ENCODE peak calls at places on chromosomes 1 and 21, in five cellular contexts. T, C, Z, J and A are unnamed samples.

GRCh38 chr1:227793948-227794812 is 21.3 kb upstream of the PRSS38 start:
- DNase-seq in T (peak; percentile 9), C (peak; percentile 47), Z (peak; percentile 75), J (peak; percentile 66), A (peak; percentile 86)

GRCh38 chr1:172821609-172822274 is 162.8 kb downstream of the FASLG start:
- DNase-seq in T (peak; percentile 38), C (peak; percentile 44), Z (peak; percentile 81), J (no peak), A (no peak)

GRCh38 chr1:150508982-150509381 is 1.1 kb downstream of the ECM1 start:
- DNase-seq in T (no peak), C (no peak), Z (no peak), J (no peak), A (no peak)

GRCh38 chr1:155193275-155193990 is 14.3 kb downstream of the THBS3 start:
- DNase-seq in T (peak; percentile 90), C (peak; percentile 78), Z (peak; percentile 93), J (peak; percentile 93), A (peak; percentile 74)

GRCh38 chr1:179077396-179077795 is 4.5 kb upstream of the TOR3A start:
- DNase-seq in T (no peak), C (peak; percentile 68), Z (peak; percentile 65), J (no peak), A (no peak)

GRCh38 chr1:24702511-24703293 is 42.5 kb upstream of the CLIC4 start:
- DNase-seq in T (no peak), C (no peak), Z (peak; percentile 18), J (no peak), A (peak; percentile 77)

GRCh38 chr1:151993084-151993733 is 450 bp downstream of the S100A10 start:
- DNase-seq in T (no peak), C (no peak), Z (no peak), J (no peak), A (no peak)

GRCh38 chr1:28663871-28664470 is 4.6 kb upstream of the GMEB1 start:
- DNase-seq in T (no peak), C (no peak), Z (no peak), J (no peak), A (no peak)

GRCh38 chr21:38768385-38769071 is 37.2 kb upstream of the ETS2 start:
- DNase-seq in T (no peak), C (peak; percentile 92), Z (peak; percentile 99), J (no peak), A (peak; percentile 66)

GRCh38 chr1:107964397-107965111 is 426 bp downstream of the VAV3 start:
- DNase-seq in T (no peak), C (no peak), Z (peak; percentile 24), J (no peak), A (no peak)

GRCh38 chr1:54069792-54070548 is 16.6 kb downstream of the TCEANC2 start:
- DNase-seq in T (peak; percentile 70), C (peak; percentile 49), Z (peak; percentile 56), J (no peak), A (peak; percentile 13)

GRCh38 chr1:92211166-92211565 is 6.5 kb upstream of the C1orf146 start:
- DNase-seq in T (no peak), C (peak; percentile 82), Z (no peak), J (no peak), A (peak; percentile 19)

GRCh38 chr21:33854604-33855003 is 61.0 kb downstream of the ATP5PO start:
- DNase-seq in T (no peak), C (no peak), Z (no peak), J (no peak), A (no peak)

GRCh38 chr1:159867322-159868064 is 5.0 kb upstream of the VSIG8 start:
- DNase-seq in T (no peak), C (no peak), Z (peak; percentile 51), J (no peak), A (no peak)

GRCh38 chr1:86156571-86157455 is at the start of gene COL24A1:
- DNase-seq in T (peak; percentile 14), C (peak; percentile 54), Z (peak; percentile 40), J (peak; percentile 75), A (no peak)

GRCh38 chr1:63630238-63630637 is 37.0 kb downstream of the PGM1 start:
- DNase-seq in T (no peak), C (no peak), Z (no peak), J (no peak), A (no peak)

GRCh38 chr1:228982637-228983036 is 247.4 kb downstream of the RHOU start:
- DNase-seq in T (no peak), C (no peak), Z (peak; percentile 38), J (no peak), A (no peak)

GRCh38 chr1:38088366-38088765 is 41.8 kb upstream of the POU3F1 start:
- DNase-seq in T (no peak), C (no peak), Z (no peak), J (no peak), A (no peak)

GRCh38 chr1:180920702-180921101 is 8.0 kb downstream of the KIAA1614 start:
- DNase-seq in T (peak; percentile 50), C (no peak), Z (no peak), J (no peak), A (no peak)

GRCh38 chr1:198890531-198890930 is 251.7 kb downstream of the PTPRC start:
- DNase-seq in T (no peak), C (peak; percentile 48), Z (peak; percentile 83), J (no peak), A (no peak)

GRCh38 chr1:67367370-67368345 is 60.0 kb downstream of the IL12RB2 start:
- DNase-seq in T (peak; percentile 42), C (peak; percentile 43), Z (peak; percentile 34), J (no peak), A (no peak)

GRCh38 chr21:16076465-16076864 is 346.7 kb downstream of the USP25 start:
- DNase-seq in T (no peak), C (no peak), Z (no peak), J (no peak), A (no peak)

GRCh38 chr21:39251326-39251725 is 62.1 kb downstream of the BRWD1 start:
- DNase-seq in T (no peak), C (no peak), Z (peak; percentile 57), J (no peak), A (no peak)

DNA sequence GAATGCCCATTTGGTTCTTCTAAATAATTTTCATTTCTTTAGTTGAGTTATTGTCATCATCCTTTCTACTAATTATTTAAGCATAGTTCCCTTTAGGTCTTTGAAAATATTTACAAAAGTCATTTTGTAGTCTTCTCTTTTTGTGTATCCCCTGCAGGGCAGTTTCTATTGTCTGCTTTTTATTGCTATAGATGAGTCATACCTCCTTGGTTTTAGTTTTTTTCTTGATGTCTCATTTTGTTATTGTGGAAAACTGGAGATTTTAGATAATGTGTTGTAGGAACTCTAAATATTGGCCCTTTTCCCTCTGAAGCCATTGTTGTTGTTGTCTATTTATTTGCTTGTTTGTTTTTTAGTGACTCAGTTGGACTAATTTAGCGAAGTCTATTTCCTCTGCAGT is 387.9 kb downstream of the NUF2 start:
- DNase-seq in T (no peak), C (no peak), Z (peak; percentile 4), J (no peak), A (peak; percentile 9)
- H3K4me3 ChIP-seq in T (no peak overlapping the region), C (no peak overlapping the region), Z (no peak overlapping the region), J (no peak overlapping the region), A (no peak overlapping the region)

GRCh38 chr1:203680765-203681164 is 54.1 kb downstream of the ATP2B4 start:
- DNase-seq in T (no peak), C (no peak), Z (no peak), J (no peak), A (no peak)

GRCh38 chr1:203678943-203679661 is 52.5 kb downstream of the ATP2B4 start:
- DNase-seq in T (peak; percentile 39), C (no peak), Z (no peak), J (no peak), A (no peak)

GRCh38 chr1:203682401-203683383 is 56.1 kb downstream of the ATP2B4 start:
- DNase-seq in T (peak; percentile 59), C (no peak), Z (no peak), J (no peak), A (no peak)

GRCh38 chr1:203684077-203684476 is 57.4 kb downstream of the ATP2B4 start:
- DNase-seq in T (no peak), C (no peak), Z (no peak), J (no peak), A (no peak)

GRCh38 chr1:203681739-203682138 is 55.1 kb downstream of the ATP2B4 start:
- DNase-seq in T (peak; percentile 68), C (no peak), Z (no peak), J (no peak), A (no peak)
- TF ChIP-seq CTCF in T (no peak), C (no peak), Z (no peak), J (no peak), A (no peak)

GRCh38 chr1:35032384-35032739 is 617 bp upstream of the ZMYM6 start:
- DNase-seq in T (no peak), C (no peak), Z (no peak), J (no peak), A (no peak)
- H3K4me3 ChIP-seq in T (peak overlapping the region; percentile 3), C (peak overlapping the region; percentile 77), Z (peak overlapping the region; percentile 89), J (peak overlapping the region; percentile 71), A (peak overlapping the region; percentile 73)

DNA sequence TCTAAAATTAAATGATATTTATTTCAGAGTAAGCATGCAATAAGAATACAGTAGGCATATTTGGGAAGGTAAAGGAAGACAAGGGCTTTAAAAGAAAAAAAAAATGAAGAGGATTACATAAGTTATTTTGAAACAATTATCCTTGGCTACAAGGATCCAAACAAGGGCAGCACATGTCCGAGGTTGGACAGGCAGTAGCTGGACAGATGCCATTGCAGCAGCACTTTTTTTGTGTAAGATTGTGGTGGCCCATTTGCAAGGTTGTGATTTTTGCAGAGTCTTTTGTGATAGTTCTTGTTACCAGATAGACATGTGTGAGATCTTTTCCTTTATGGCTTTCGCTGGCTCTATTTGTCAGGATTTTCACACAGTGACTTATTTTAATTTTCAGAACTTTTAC is 89.4 kb upstream of the COG2 start:
- DNase-seq in T (no peak), C (no peak), Z (no peak), J (no peak), A (no peak)
- TF ChIP-seq CTCF in T (no peak), C (no peak), Z (no peak), J (no peak), A (no peak)